ENCODE peak calls at places on chromosomes 6 and 20, in four cellular contexts. V is IMR-90, Q is keratinocyte, L is K562. D is an unnamed sample.

GRCh38 chr20:34834459-34834893 is 9.0 kb upstream of the NCOA6 start:
- DNase-seq in V (peak; percentile 45), L (peak; percentile 40), Q (no peak), D (peak; percentile 50)

GRCh38 chr20:14963262-14963663 is 625.9 kb upstream of the FLRT3 start:
- DNase-seq in Q (peak; percentile 50), L (no peak), V (no peak), D (peak; percentile 90)

GRCh38 chr6:14286144-14286543 is 168.6 kb downstream of the CD83 start:
- DNase-seq in L (no peak), V (peak; percentile 90), Q (no peak), D (no peak)

GRCh38 chr20:31568773-31569162 is 36.3 kb upstream of the ID1 start:
- DNase-seq in L (no peak), V (no peak), Q (no peak), D (no peak)

GRCh38 chr20:22339091-22339881 is 245.1 kb downstream of the FOXA2 start:
- DNase-seq in V (peak; percentile 63), Q (no peak), L (peak; percentile 31), D (peak; percentile 64)

GRCh38 chr6:75524322-75524972 is 30.8 kb upstream of the FILIP1 start:
- DNase-seq in L (no peak), Q (no peak), V (peak; percentile 96), D (peak; percentile 95)

GRCh38 chr6:122730334-122730733 is 49.2 kb upstream of the FABP7 start:
- DNase-seq in Q (no peak), V (no peak), L (no peak), D (no peak)

GRCh38 chr20:4483481-4483880 is 238.2 kb upstream of the PRND start:
- DNase-seq in L (no peak), Q (no peak), V (peak; percentile 69), D (no peak)

GRCh38 chr6:119312875-119313338 is 36.7 kb downstream of the MAN1A1 start:
- DNase-seq in L (peak; percentile 48), Q (no peak), V (no peak), D (no peak)

GRCh38 chr20:45408646-45409213 is 641 bp downstream of the DBNDD2 start:
- DNase-seq in V (no peak), Q (no peak), L (no peak), D (no peak)

GRCh38 chr6:12010635-12011275 is 1.4 kb upstream of the HIVEP1 start:
- DNase-seq in Q (no peak), L (peak; percentile 31), V (no peak), D (no peak)

GRCh38 chr6:129679758-129680157 is 30.2 kb downstream of the ARHGAP18 start:
- DNase-seq in L (peak; percentile 41), V (no peak), Q (no peak), D (peak; percentile 21)

GRCh38 chr6:154569136-154569862 is 58.8 kb upstream of the CNKSR3 start:
- DNase-seq in Q (no peak), V (no peak), L (no peak), D (peak; percentile 62)

GRCh38 chr20:45944151-45944964 is 9.9 kb downstream of the PCIF1 start:
- DNase-seq in V (no peak), Q (no peak), L (no peak), D (no peak)

GRCh38 chr6:5172057-5172683 is 87.0 kb downstream of the PPP1R3G start:
- DNase-seq in L (no peak), V (no peak), Q (no peak), D (no peak)

GRCh38 chr6:144036064-144036873 is 28.2 kb upstream of the PLAGL1 start:
- DNase-seq in Q (no peak), V (peak; percentile 40), L (no peak), D (peak; percentile 6)

GRCh38 chr6:158835616-158836221 is 16.6 kb upstream of the EZR start:
- DNase-seq in Q (no peak), V (peak; percentile 30), L (peak; percentile 76), D (no peak)

GRCh38 chr20:60788070-60788469 is 464.0 kb upstream of the CDH4 start:
- DNase-seq in Q (no peak), V (no peak), L (no peak), D (no peak)

GRCh38 chr6:42791706-42792320 is 10.0 kb downstream of the BICRAL start:
- DNase-seq in Q (no peak), L (no peak), V (peak; percentile 48), D (no peak)

GRCh38 chr6:33768644-33769120 is 20.2 kb downstream of the LEMD2 start:
- DNase-seq in V (peak; percentile 77), Q (peak; percentile 26), L (peak; percentile 89), D (peak; percentile 82)

GRCh38 chr6:22062807-22063408 is 233.9 kb downstream of the PRL start:
- DNase-seq in V (no peak), L (no peak), Q (no peak), D (peak; percentile 30)

GRCh38 chr6:41021832-41022231 is 17.2 kb downstream of the UNC5CL start:
- DNase-seq in L (no peak), Q (no peak), V (peak; percentile 46), D (peak; percentile 37)

GRCh38 chr6:148837941-148838340 is 91.1 kb downstream of the UST start:
- DNase-seq in Q (no peak), L (no peak), V (no peak), D (no peak)

GRCh38 chr6:106519460-106520394 is 109.6 kb downstream of the RTN4IP1 start:
- DNase-seq in V (peak; percentile 95), Q (no peak), L (peak; percentile 33), D (no peak)

GRCh38 chr6:101830501-101831031 is 437.1 kb downstream of the GRIK2 start:
- DNase-seq in L (no peak), Q (no peak), V (peak; percentile 24), D (no peak)

GRCh38 chr20:6828794-6829423 is 61.4 kb downstream of the BMP2 start:
- DNase-seq in L (peak; percentile 28), Q (peak; percentile 17), V (peak; percentile 43), D (peak; percentile 85)

GRCh38 chr6:25717856-25718740 is 36.4 kb upstream of the SLC17A4 start:
- DNase-seq in V (peak; percentile 6), Q (no peak), L (peak; percentile 52), D (peak; percentile 48)
- H3K9me1 ChIP-seq in V (no peaks in the 10 kb centered on the region), Q (no peaks in the 10 kb centered on the region), L (no peaks in the 10 kb centered on the region), D (no peaks in the 10 kb centered on the region)

DNA sequence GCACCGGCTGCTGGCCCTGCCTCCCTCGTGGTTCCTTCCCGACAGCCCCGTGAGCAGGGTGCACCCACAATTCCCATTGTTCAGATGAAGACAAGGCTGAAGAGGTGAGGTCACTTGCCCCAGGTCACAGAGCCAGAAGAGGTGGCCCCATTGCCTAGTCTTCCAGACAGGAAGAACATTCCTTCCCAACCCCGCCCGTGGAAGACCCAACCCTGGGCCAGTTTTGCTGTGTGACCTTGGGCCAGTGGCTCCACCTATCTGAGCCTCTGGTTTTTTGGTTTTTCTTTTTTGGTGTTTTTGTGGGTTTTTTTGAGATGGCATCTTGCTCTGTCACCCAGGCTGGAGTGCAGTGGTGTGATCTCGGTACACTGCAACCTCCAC is 61.7 kb downstream of the RIPOR3 start:
- DNase-seq in V (no peak), Q (no peak), L (no peak), D (no peak)
- H3K9me1 ChIP-seq in V (peaks cover 4% of the 10 kb centered on the region), Q (no peaks in the 10 kb centered on the region), L (no peaks in the 10 kb centered on the region), D (no peaks in the 10 kb centered on the region)

GRCh38 chr6:112618796-112619195 is 271.7 kb downstream of the RFPL4B start:
- DNase-seq in V (no peak), Q (no peak), L (no peak), D (peak; percentile 63)

GRCh38 chr6:112626468-112627082 is 279.4 kb downstream of the RFPL4B start:
- DNase-seq in Q (no peak), L (no peak), V (peak; percentile 82), D (no peak)

GRCh38 chr6:112622036-112622435 is 274.9 kb downstream of the RFPL4B start:
- DNase-seq in Q (no peak), V (no peak), L (no peak), D (no peak)

DNA sequence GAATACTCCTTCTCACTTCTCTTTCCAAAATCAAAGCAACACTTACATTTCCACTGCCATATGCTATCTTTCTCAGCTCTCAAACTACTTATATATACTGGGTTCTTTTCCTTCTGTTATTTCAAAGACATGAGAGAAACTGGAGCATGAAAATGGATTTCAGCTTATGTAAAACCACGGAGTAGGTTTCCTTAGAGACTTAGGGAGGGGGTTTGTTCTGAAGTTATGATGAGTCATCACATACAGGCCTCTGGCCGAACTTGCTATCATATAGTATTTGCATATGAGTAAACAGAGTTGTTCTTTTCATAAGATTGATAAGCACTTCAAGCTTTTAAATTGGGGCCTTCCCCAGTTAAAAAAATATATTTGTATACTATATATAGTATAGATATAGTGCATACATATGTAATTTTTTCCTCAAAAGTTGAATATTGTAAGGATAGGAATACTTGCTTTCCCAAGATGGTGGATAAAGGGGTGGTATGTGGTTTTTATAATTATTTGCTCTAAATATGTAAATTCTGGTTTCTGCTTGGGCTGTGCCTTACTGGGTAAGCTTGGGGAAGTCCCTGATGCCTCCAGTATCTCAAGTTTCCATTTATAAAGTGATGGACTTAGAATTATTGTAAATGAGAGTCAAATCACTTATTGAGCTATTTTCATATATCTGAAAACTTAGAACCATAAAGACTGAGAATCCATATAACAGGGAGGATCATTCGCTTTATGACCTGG is 273.9 kb downstream of the RFPL4B start:
- DNase-seq in L (no peak), V (peak; percentile 79), Q (no peak), D (no peak)
- H3K9me1 ChIP-seq in L (no peaks in the 10 kb centered on the region), V (no peaks in the 10 kb centered on the region), Q (no peaks in the 10 kb centered on the region), D (no peaks in the 10 kb centered on the region)

GRCh38 chr6:31144970-31145340 is 6.1 kb upstream of the PSORS1C2 start:
- DNase-seq in Q (no peak), L (no peak), V (no peak), D (no peak)
- H3K9me1 ChIP-seq in Q (no peaks in the 10 kb centered on the region), L (no peaks in the 10 kb centered on the region), V (peaks cover 8% of the 10 kb centered on the region), D (no peaks in the 10 kb centered on the region)

GRCh38 chr6:1912731-1913130 is 303.0 kb downstream of the FOXC1 start:
- DNase-seq in Q (no peak), V (no peak), L (no peak), D (no peak)
- H3K9me1 ChIP-seq in Q (no peaks in the 10 kb centered on the region), V (peaks cover 22% of the 10 kb centered on the region), L (no peaks in the 10 kb centered on the region), D (no peaks in the 10 kb centered on the region)

GRCh38 chr6:80154160-80154559 is 47.7 kb downstream of the BCKDHB start:
- DNase-seq in Q (no peak), L (no peak), V (no peak), D (no peak)

GRCh38 chr6:80161438-80161837 is 55.0 kb downstream of the BCKDHB start:
- DNase-seq in L (no peak), Q (no peak), V (no peak), D (no peak)

GRCh38 chr6:80158478-80158989 is 52.1 kb downstream of the BCKDHB start:
- DNase-seq in L (no peak), Q (no peak), V (no peak), D (no peak)

GRCh38 chr6:80151641-80152040 is 45.2 kb downstream of the BCKDHB start:
- DNase-seq in Q (no peak), V (no peak), L (no peak), D (no peak)

DNA sequence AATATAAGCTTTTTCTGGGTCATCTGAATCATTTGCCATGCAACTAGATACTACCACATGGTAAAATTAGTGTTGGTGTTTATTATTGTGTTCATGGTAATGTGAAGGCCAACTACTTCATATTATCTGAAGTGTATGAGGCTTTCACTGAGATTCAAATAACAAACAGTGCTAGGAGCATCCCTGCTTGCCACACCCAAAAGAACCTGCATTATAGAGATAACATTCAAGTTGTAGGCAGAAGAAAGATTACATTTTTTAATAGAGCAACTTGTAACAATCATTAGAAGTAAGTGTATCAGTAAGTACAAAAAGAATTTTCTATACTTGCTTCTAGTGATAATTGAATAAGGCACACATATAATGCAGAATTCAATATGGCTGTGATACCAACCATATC is 49.7 kb downstream of the BCKDHB start:
- DNase-seq in L (no peak), Q (no peak), V (no peak), D (no peak)
- H3K9me1 ChIP-seq in L (no peaks in the 10 kb centered on the region), Q (no peaks in the 10 kb centered on the region), V (no peaks in the 10 kb centered on the region), D (no peaks in the 10 kb centered on the region)

D was measured in endothelial cell of umbilical vein.